ENCODE peak calls at places on chromosome 17, in four cellular contexts. Y, L, D and S are unnamed samples.

GRCh38 chr17:6446516-6447100 is 2.4 kb downstream of the PIMREG start:
- DNase-seq in L (no peak), Y (no peak), D (no peak), S (no peak)

GRCh38 chr17:73227944-73228343 is 33.7 kb downstream of the CPSF4L start:
- DNase-seq in Y (no peak), L (no peak), D (no peak), S (no peak)

GRCh38 chr17:81656835-81657234 is 493 bp upstream of the PDE6G start:
- DNase-seq in L (peak), Y (no peak), D (no peak), S (no peak)

GRCh38 chr17:72592242-72592966 is 471.6 kb downstream of the SOX9 start:
- DNase-seq in D (no peak), L (peak), Y (peak), S (peak)

GRCh38 chr17:46179375-46179999 is 13.7 kb downstream of the KANSL1 start:
- DNase-seq in L (no peak), D (no peak), Y (no peak), S (peak)

GRCh38 chr17:954431-955164 is 25.0 kb downstream of the NXN start:
- DNase-seq in D (no peak), L (no peak), Y (peak), S (no peak)

GRCh38 chr17:39757176-39757662 is 19.5 kb downstream of the GRB7 start:
- DNase-seq in L (no peak), Y (no peak), D (no peak), S (no peak)

GRCh38 chr17:69448431-69449102 is 34.1 kb downstream of the MAP2K6 start:
- DNase-seq in D (no peak), Y (peak), L (no peak), S (no peak)

GRCh38 chr17:45782889-45783592 is 1.1 kb upstream of the CRHR1 start:
- DNase-seq in D (no peak), Y (peak), L (no peak), S (peak)

GRCh38 chr17:68296217-68297140 is 5.2 kb downstream of the ARSG start:
- DNase-seq in L (no peak), Y (no peak), D (no peak), S (no peak)

GRCh38 chr17:82287849-82288601 is 14.5 kb upstream of the CSNK1D start:
- DNase-seq in Y (peak), L (no peak), D (peak), S (no peak)

GRCh38 chr17:16944334-16945140 is 27.4 kb downstream of the TNFRSF13B start:
- DNase-seq in L (no peak), Y (no peak), D (no peak), S (no peak)

GRCh38 chr17:73720187-73720834 is 76.1 kb upstream of the SDK2 start:
- DNase-seq in Y (no peak), L (no peak), D (no peak), S (no peak)

GRCh38 chr17:13597723-13598347 is 3.9 kb downstream of the HS3ST3A1 start:
- DNase-seq in D (no peak), L (peak), Y (peak), S (peak)

GRCh38 chr17:82411396-82412053 is 6.6 kb upstream of the HEXD start:
- DNase-seq in L (no peak), D (no peak), Y (no peak), S (no peak)

GRCh38 chr17:48593126-48593829 is at the start of gene HOXB5:
- DNase-seq in Y (no peak), D (no peak), L (no peak), S (no peak)

GRCh38 chr17:14359251-14359939 is 58.5 kb downstream of the HS3ST3B1 start:
- DNase-seq in D (no peak), L (no peak), Y (no peak), S (peak)

GRCh38 chr17:33871720-33872535 is 383.2 kb upstream of the CCL2 start:
- DNase-seq in Y (no peak), D (no peak), L (no peak), S (no peak)

GRCh38 chr17:70776446-70776845 is 607.1 kb downstream of the KCNJ2 start:
- DNase-seq in D (no peak), Y (no peak), L (no peak), S (no peak)

GRCh38 chr17:50871369-50871768 is 5.2 kb upstream of the TOB1 start:
- DNase-seq in D (no peak), L (peak), Y (no peak), S (no peak)

GRCh38 chr17:77645441-77646430 is 312.8 kb upstream of the TNRC6C start:
- DNase-seq in L (no peak), D (no peak), Y (no peak), S (no peak)

GRCh38 chr17:50710025-50710424 is 2.3 kb upstream of the ANKRD40 start:
- DNase-seq in D (no peak), Y (no peak), L (no peak), S (no peak)

GRCh38 chr17:61504697-61505096 is 52.5 kb downstream of the TBX4 start:
- DNase-seq in L (no peak), Y (no peak), D (no peak), S (no peak)

GRCh38 chr17:49224198-49224996 is 6.2 kb downstream of the PHOSPHO1 start:
- DNase-seq in L (peak), D (no peak), Y (peak), S (no peak)

GRCh38 chr17:13593757-13594156 is 8.0 kb downstream of the HS3ST3A1 start:
- DNase-seq in D (no peak), L (no peak), Y (no peak), S (no peak)

GRCh38 chr17:17900615-17901520 is 64.1 kb upstream of the SREBF1 start:
- DNase-seq in Y (peak), L (no peak), D (no peak), S (no peak)

GRCh38 chr17:45906927-45907622 is 12.7 kb downstream of the MAPT start:
- DNase-seq in D (no peak), Y (no peak), L (no peak), S (no peak)

GRCh38 chr17:82110298-82110697 is 12.3 kb upstream of the FASN start:
- DNase-seq in D (no peak), L (no peak), Y (no peak), S (no peak)

GRCh38 chr17:57338257-57338919 is 82.1 kb downstream of the MSI2 start:
- DNase-seq in L (no peak), Y (no peak), D (no peak), S (peak)

GRCh38 chr17:17076066-17076465 is 33.8 kb downstream of the MPRIP start:
- DNase-seq in D (no peak), Y (peak), L (no peak), S (no peak)

GRCh38 chr17:77311371-77311981 is 170.7 kb downstream of the SEC14L1 start:
- DNase-seq in L (no peak), Y (no peak), D (no peak), S (no peak)

GRCh38 chr17:41552455-41552854 is 19.4 kb downstream of the KRT9 start:
- DNase-seq in Y (no peak), D (no peak), L (no peak), S (no peak)

GRCh38 chr17:81553018-81553615 is 964 bp upstream of the FAAP100 start:
- DNase-seq in L (peak), Y (peak), D (peak), S (peak)

GRCh38 chr17:77391668-77392375 is 251.1 kb downstream of the SEC14L1 start:
- DNase-seq in D (no peak), L (no peak), Y (peak), S (no peak)

GRCh38 chr17:75894049-75894742 is 2.6 kb downstream of the TRIM65 start:
- DNase-seq in Y (no peak), D (no peak), L (no peak), S (no peak)

GRCh38 chr17:50529849-50530248 is 2.7 kb upstream of the EPN3 start:
- DNase-seq in L (no peak), Y (no peak), D (no peak), S (no peak)

GRCh38 chr17:30363715-30364202 is 15.0 kb upstream of the CPD start:
- DNase-seq in Y (no peak), L (peak), D (no peak), S (peak)

DNA sequence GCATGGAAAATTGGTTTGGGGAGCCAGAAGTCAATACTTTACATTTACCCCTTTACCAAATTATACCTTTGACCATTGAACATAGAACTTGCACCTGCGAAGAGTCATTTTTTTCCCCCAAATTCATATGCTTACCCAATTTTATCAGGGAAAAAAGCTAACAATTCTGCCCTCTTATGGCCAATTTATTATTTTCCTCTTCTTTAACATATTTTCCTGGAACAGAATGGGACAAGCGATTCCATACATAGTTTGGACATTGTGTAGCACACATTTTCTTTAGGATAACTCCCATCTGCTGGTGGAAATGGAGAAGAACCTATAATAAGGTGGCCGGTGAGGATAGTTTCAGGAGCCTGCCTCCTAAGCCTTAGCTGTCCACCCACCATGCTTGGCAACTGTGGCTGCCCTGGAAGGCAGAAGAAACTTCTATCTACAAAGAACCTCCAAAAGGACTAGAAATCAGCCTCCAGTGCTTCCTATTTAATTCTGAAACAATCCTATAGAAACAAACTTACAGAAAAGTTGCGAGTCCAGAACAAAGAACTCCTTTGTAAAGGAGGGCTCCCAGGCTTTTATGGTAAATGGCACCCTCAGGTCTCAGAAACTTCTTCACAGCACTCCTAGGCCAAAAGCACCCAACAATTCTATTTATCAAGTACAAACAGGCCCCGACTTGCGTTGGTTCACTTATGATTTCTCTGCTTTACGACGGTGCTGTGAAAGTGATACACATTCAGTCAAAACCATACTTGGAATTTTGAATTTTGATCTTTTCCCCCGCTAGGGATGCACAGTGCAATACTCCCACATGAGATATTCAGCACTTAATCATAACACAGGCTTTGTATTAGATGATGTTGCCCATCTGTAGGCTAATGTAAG is 64.1 kb upstream of the CACNG4 start:
- DNase-seq in L (peak), Y (no peak), D (no peak), S (no peak)
- TF ChIP-seq CTCF in L (peak), Y (no peak), D (no peak), S (peak)

GRCh38 chr17:15490634-15491261 is 23.3 kb upstream of the CDRT4 start:
- DNase-seq in D (no peak), L (no peak), Y (peak), S (no peak)

GRCh38 chr17:15493031-15493750 is 25.8 kb upstream of the CDRT4 start:
- DNase-seq in Y (no peak), L (no peak), D (no peak), S (no peak)

GRCh38 chr17:15485045-15485444 is 17.6 kb upstream of the CDRT4 start:
- DNase-seq in D (no peak), L (no peak), Y (no peak), S (no peak)

GRCh38 chr17:15492186-15492585 is 24.8 kb upstream of the CDRT4 start:
- DNase-seq in L (no peak), D (no peak), Y (no peak), S (no peak)

GRCh38 chr17:15488557-15488956 is 21.1 kb upstream of the CDRT4 start:
- DNase-seq in L (no peak), D (no peak), Y (no peak), S (no peak)
- TF ChIP-seq CTCF in L (no peak), D (no peak), Y (no peak), S (no peak)

GRCh38 chr17:44733753-44734152 is 25.0 kb upstream of the ADAM11 start:
- DNase-seq in D (no peak), L (no peak), Y (peak), S (no peak)
- TF ChIP-seq CTCF in D (no peak), L (peak), Y (no peak), S (peak)

DNA sequence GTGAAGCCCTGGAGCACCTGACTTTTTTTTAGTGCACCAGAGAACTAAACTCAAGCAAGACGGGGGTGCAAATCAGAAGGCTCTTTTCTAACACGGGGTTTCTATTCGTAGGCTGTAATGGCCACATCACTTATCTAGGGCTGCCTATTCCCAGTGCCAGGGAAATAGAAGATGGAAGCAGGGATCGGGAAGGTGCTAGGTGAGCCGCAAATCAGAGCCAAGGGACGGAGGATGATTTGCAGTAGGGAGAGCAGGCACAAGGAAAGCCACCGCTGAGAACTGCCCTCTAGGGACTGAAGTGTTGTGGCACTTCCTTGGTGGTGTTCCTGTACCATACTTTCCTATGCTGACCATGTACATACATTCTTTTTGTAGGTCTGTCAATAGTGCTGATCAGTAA is 7.8 kb upstream of the SLC46A1 start:
- DNase-seq in D (no peak), L (no peak), Y (no peak), S (no peak)
- TF ChIP-seq CTCF in D (no peak), L (no peak), Y (no peak), S (no peak)

GRCh38 chr17:74748279-74748528 is 224 bp upstream of the NHERF1 start:
- DNase-seq in Y (no peak), D (no peak), L (no peak), S (no peak)
- TF ChIP-seq CTCF in Y (no peak), D (peak), L (no peak), S (no peak)